ENCODE peak calls at places on chromosomes 7 and 10, in four cellular contexts. One of them, this sample, is unnamed.

GRCh38 chr7:17552952-17553351 is 254.5 kb downstream of the AHR start:
- DNase-seq in heart left ventricle: no peak
- DNase-seq in naive thymus-derived CD4-positive, alpha-beta T cell: no peak
- DNase-seq in aorta: no peak
- DNase-seq in this sample: no peak

GRCh38 chr7:130334274-130334673 is 10.3 kb upstream of the CPA5 start:
- DNase-seq in heart left ventricle: no peak
- DNase-seq in naive thymus-derived CD4-positive, alpha-beta T cell: no peak
- DNase-seq in aorta: no peak
- DNase-seq in this sample: no peak

GRCh38 chr10:66180651-66181318 is 745.1 kb upstream of the LRRTM3 start:
- DNase-seq in heart left ventricle: no peak
- DNase-seq in naive thymus-derived CD4-positive, alpha-beta T cell: peak; percentile 34
- DNase-seq in aorta: no peak
- DNase-seq in this sample: no peak

GRCh38 chr10:14822879-14823755 is 14.7 kb downstream of the CDNF start:
- DNase-seq in heart left ventricle: no peak
- DNase-seq in naive thymus-derived CD4-positive, alpha-beta T cell: peak; percentile 37
- DNase-seq in aorta: no peak
- DNase-seq in this sample: no peak

GRCh38 chr7:7970113-7970619 is 1.6 kb downstream of the GLCCI1 start:
- DNase-seq in heart left ventricle: no peak
- DNase-seq in naive thymus-derived CD4-positive, alpha-beta T cell: no peak
- DNase-seq in aorta: no peak
- DNase-seq in this sample: no peak

GRCh38 chr7:114310344-114311118 is 104.1 kb upstream of the FOXP2 start:
- DNase-seq in heart left ventricle: no peak
- DNase-seq in naive thymus-derived CD4-positive, alpha-beta T cell: no peak
- DNase-seq in aorta: peak; percentile 42
- DNase-seq in this sample: no peak

GRCh38 chr7:134820295-134820694 is 40.9 kb downstream of the CALD1 start:
- DNase-seq in heart left ventricle: no peak
- DNase-seq in naive thymus-derived CD4-positive, alpha-beta T cell: no peak
- DNase-seq in aorta: no peak
- DNase-seq in this sample: no peak

GRCh38 chr10:60576130-60577069 is 186.7 kb upstream of the ANK3 start:
- DNase-seq in heart left ventricle: no peak
- DNase-seq in naive thymus-derived CD4-positive, alpha-beta T cell: no peak
- DNase-seq in aorta: no peak
- DNase-seq in this sample: no peak

GRCh38 chr10:98425511-98426352 is 10.8 kb upstream of the PYROXD2 start:
- DNase-seq in heart left ventricle: no peak
- DNase-seq in naive thymus-derived CD4-positive, alpha-beta T cell: peak; percentile 28
- DNase-seq in aorta: no peak
- DNase-seq in this sample: no peak

GRCh38 chr7:33698006-33698405 is 207.3 kb upstream of the BMPER start:
- DNase-seq in heart left ventricle: no peak
- DNase-seq in naive thymus-derived CD4-positive, alpha-beta T cell: no peak
- DNase-seq in aorta: no peak
- DNase-seq in this sample: no peak

GRCh38 chr7:150420987-150421674 is 29.3 kb upstream of the GIMAP8 start:
- DNase-seq in heart left ventricle: peak; percentile 87
- DNase-seq in naive thymus-derived CD4-positive, alpha-beta T cell: peak; percentile 87
- DNase-seq in aorta: peak; percentile 93
- DNase-seq in this sample: peak; percentile 79

GRCh38 chr10:49165940-49166803 is 22.0 kb downstream of the TMEM273 start:
- DNase-seq in heart left ventricle: no peak
- DNase-seq in naive thymus-derived CD4-positive, alpha-beta T cell: no peak
- DNase-seq in aorta: no peak
- DNase-seq in this sample: no peak

GRCh38 chr7:16398211-16399017 is 22.9 kb downstream of the CRPPA start:
- DNase-seq in heart left ventricle: no peak
- DNase-seq in naive thymus-derived CD4-positive, alpha-beta T cell: no peak
- DNase-seq in aorta: no peak
- DNase-seq in this sample: no peak

GRCh38 chr7:44094796-44095592 is 9.2 kb upstream of the AEBP1 start:
- DNase-seq in heart left ventricle: peak; percentile 21
- DNase-seq in naive thymus-derived CD4-positive, alpha-beta T cell: no peak
- DNase-seq in aorta: no peak
- DNase-seq in this sample: no peak

GRCh38 chr10:18476283-18476682 is 175.1 kb downstream of the NSUN6 start:
- DNase-seq in heart left ventricle: no peak
- DNase-seq in naive thymus-derived CD4-positive, alpha-beta T cell: no peak
- DNase-seq in aorta: no peak
- DNase-seq in this sample: no peak

GRCh38 chr10:103040424-103040823 is 122.3 kb downstream of the CNNM2 start:
- DNase-seq in heart left ventricle: no peak
- DNase-seq in naive thymus-derived CD4-positive, alpha-beta T cell: no peak
- DNase-seq in aorta: no peak
- DNase-seq in this sample: no peak

GRCh38 chr10:62352356-62352963 is 21.7 kb upstream of the ZNF365 start:
- DNase-seq in heart left ventricle: no peak
- DNase-seq in naive thymus-derived CD4-positive, alpha-beta T cell: no peak
- DNase-seq in aorta: no peak
- DNase-seq in this sample: no peak

GRCh38 chr10:95610727-95611126 is 45.8 kb downstream of the ALDH18A1 start:
- DNase-seq in heart left ventricle: no peak
- DNase-seq in naive thymus-derived CD4-positive, alpha-beta T cell: no peak
- DNase-seq in aorta: no peak
- DNase-seq in this sample: no peak

GRCh38 chr7:2542011-2542923 is 13.1 kb downstream of the BRAT1 start:
- DNase-seq in heart left ventricle: peak; percentile 37
- DNase-seq in naive thymus-derived CD4-positive, alpha-beta T cell: no peak
- DNase-seq in aorta: no peak
- DNase-seq in this sample: no peak

GRCh38 chr7:129468547-129468946 is 33.8 kb upstream of the SMKR1 start:
- DNase-seq in heart left ventricle: no peak
- DNase-seq in naive thymus-derived CD4-positive, alpha-beta T cell: no peak
- DNase-seq in aorta: no peak
- DNase-seq in this sample: no peak

GRCh38 chr10:84537447-84537931 is 209.1 kb downstream of the CCSER2 start:
- DNase-seq in heart left ventricle: no peak
- DNase-seq in naive thymus-derived CD4-positive, alpha-beta T cell: peak; percentile 62
- DNase-seq in aorta: peak; percentile 82
- DNase-seq in this sample: peak; percentile 45

GRCh38 chr10:63125459-63125858 is 7.7 kb upstream of the NRBF2 start:
- DNase-seq in heart left ventricle: no peak
- DNase-seq in naive thymus-derived CD4-positive, alpha-beta T cell: no peak
- DNase-seq in aorta: no peak
- DNase-seq in this sample: no peak

GRCh38 chr10:119498889-119499864 is 43.3 kb downstream of the RGS10 start:
- DNase-seq in heart left ventricle: no peak
- DNase-seq in naive thymus-derived CD4-positive, alpha-beta T cell: no peak
- DNase-seq in aorta: no peak
- DNase-seq in this sample: no peak

GRCh38 chr7:36563706-36564325 is 160.5 kb downstream of the AOAH start:
- DNase-seq in heart left ventricle: no peak
- DNase-seq in naive thymus-derived CD4-positive, alpha-beta T cell: no peak
- DNase-seq in aorta: no peak
- DNase-seq in this sample: no peak

GRCh38 chr10:118054383-118054782 is 7.6 kb upstream of the RAB11FIP2 start:
- DNase-seq in heart left ventricle: no peak
- DNase-seq in naive thymus-derived CD4-positive, alpha-beta T cell: no peak
- DNase-seq in aorta: no peak
- DNase-seq in this sample: no peak

GRCh38 chr7:149713061-149713730 is 60.2 kb downstream of the ZNF467 start:
- DNase-seq in heart left ventricle: no peak
- DNase-seq in naive thymus-derived CD4-positive, alpha-beta T cell: no peak
- DNase-seq in aorta: no peak
- DNase-seq in this sample: no peak

GRCh38 chr10:24513155-24513554 is 210.5 kb downstream of the ARHGAP21 start:
- DNase-seq in heart left ventricle: no peak
- DNase-seq in naive thymus-derived CD4-positive, alpha-beta T cell: no peak
- DNase-seq in aorta: no peak
- DNase-seq in this sample: no peak

GRCh38 chr10:88389456-88389855 is 193.7 kb downstream of the RNLS start:
- DNase-seq in heart left ventricle: no peak
- DNase-seq in naive thymus-derived CD4-positive, alpha-beta T cell: peak; percentile 51
- DNase-seq in aorta: no peak
- DNase-seq in this sample: no peak

GRCh38 chr10:91194497-91195179 is 25.8 kb upstream of the PCGF5 start:
- DNase-seq in heart left ventricle: no peak
- DNase-seq in naive thymus-derived CD4-positive, alpha-beta T cell: no peak
- DNase-seq in aorta: no peak
- DNase-seq in this sample: no peak

GRCh38 chr7:70695804-70696104 is 436.2 kb upstream of the GALNT17 start:
- DNase-seq in heart left ventricle: no peak
- DNase-seq in naive thymus-derived CD4-positive, alpha-beta T cell: no peak
- DNase-seq in aorta: no peak
- DNase-seq in this sample: no peak

GRCh38 chr10:46292573-46293023 is 5.8 kb downstream of the ANTXRL start:
- DNase-seq in heart left ventricle: no peak
- DNase-seq in naive thymus-derived CD4-positive, alpha-beta T cell: no peak
- DNase-seq in aorta: no peak
- DNase-seq in this sample: peak; percentile 11

GRCh38 chr7:2431260-2431867 is 28.0 kb downstream of the CHST12 start:
- DNase-seq in heart left ventricle: no peak
- DNase-seq in naive thymus-derived CD4-positive, alpha-beta T cell: peak; percentile 24
- DNase-seq in aorta: no peak
- DNase-seq in this sample: no peak

GRCh38 chr7:24751484-24751883 is 5.8 kb downstream of the GSDME start:
- DNase-seq in heart left ventricle: no peak
- DNase-seq in naive thymus-derived CD4-positive, alpha-beta T cell: no peak
- DNase-seq in aorta: no peak
- DNase-seq in this sample: no peak

GRCh38 chr10:91313761-91314520 is 93.5 kb downstream of the PCGF5 start:
- DNase-seq in heart left ventricle: no peak
- DNase-seq in naive thymus-derived CD4-positive, alpha-beta T cell: no peak
- DNase-seq in aorta: no peak
- DNase-seq in this sample: no peak

GRCh38 chr10:24957624-24958435 is 5.4 kb upstream of the PRTFDC1 start:
- DNase-seq in heart left ventricle: no peak
- DNase-seq in naive thymus-derived CD4-positive, alpha-beta T cell: no peak
- DNase-seq in aorta: no peak
- DNase-seq in this sample: no peak

GRCh38 chr7:38630720-38631673 is at the start of gene AMPH:
- DNase-seq in heart left ventricle: peak; percentile 87
- DNase-seq in naive thymus-derived CD4-positive, alpha-beta T cell: peak; percentile 2
- DNase-seq in aorta: peak; percentile 90
- DNase-seq in this sample: peak; percentile 84

GRCh38 chr10:4250497-4250887 is 465.5 kb upstream of the KLF6 start:
- DNase-seq in heart left ventricle: no peak
- DNase-seq in naive thymus-derived CD4-positive, alpha-beta T cell: no peak
- DNase-seq in aorta: no peak
- DNase-seq in this sample: no peak

GRCh38 chr7:23228412-23228811 is 18.2 kb upstream of the GPNMB start:
- DNase-seq in heart left ventricle: no peak
- DNase-seq in naive thymus-derived CD4-positive, alpha-beta T cell: no peak
- DNase-seq in aorta: no peak
- DNase-seq in this sample: no peak

GRCh38 chr10:111207525-111207924 is 130.7 kb downstream of the ADRA2A start:
- DNase-seq in heart left ventricle: no peak
- DNase-seq in naive thymus-derived CD4-positive, alpha-beta T cell: peak; percentile 12
- DNase-seq in aorta: no peak
- DNase-seq in this sample: no peak

GRCh38 chr7:27107391-27107900 is 5.0 kb upstream of the HOXA2 start:
- DNase-seq in heart left ventricle: no peak
- DNase-seq in naive thymus-derived CD4-positive, alpha-beta T cell: no peak
- DNase-seq in aorta: no peak
- DNase-seq in this sample: no peak

GRCh38 chr7:27106906-27107250 is 4.4 kb upstream of the HOXA2 start:
- DNase-seq in heart left ventricle: no peak
- DNase-seq in naive thymus-derived CD4-positive, alpha-beta T cell: no peak
- DNase-seq in aorta: no peak
- DNase-seq in this sample: no peak

GRCh38 chr7:27107901-27108381 is 5.5 kb upstream of the HOXA2 start:
- DNase-seq in heart left ventricle: no peak
- DNase-seq in naive thymus-derived CD4-positive, alpha-beta T cell: no peak
- DNase-seq in aorta: no peak
- DNase-seq in this sample: no peak

GRCh38 chr7:27109533-27110162 is 7.2 kb upstream of the HOXA2 start:
- DNase-seq in heart left ventricle: no peak
- DNase-seq in naive thymus-derived CD4-positive, alpha-beta T cell: no peak
- DNase-seq in aorta: no peak
- DNase-seq in this sample: no peak

GRCh38 chr7:27108390-27109127 is 6.1 kb upstream of the HOXA2 start:
- DNase-seq in heart left ventricle: peak; percentile 72
- DNase-seq in naive thymus-derived CD4-positive, alpha-beta T cell: no peak
- DNase-seq in aorta: peak; percentile 85
- DNase-seq in this sample: no peak
- H3K27me3 ChIP-seq in heart left ventricle: peaks cover 83% of the 10 kb centered on the region
- H3K27me3 ChIP-seq in naive thymus-derived CD4-positive, alpha-beta T cell: no peaks in the 10 kb centered on the region
- H3K27me3 ChIP-seq in aorta: no peaks in the 10 kb centered on the region
- H3K27me3 ChIP-seq in this sample: peaks cover 100% of the 10 kb centered on the region

GRCh38 chr7:92295391-92295790 is 49.6 kb downstream of the ANKIB1 start:
- DNase-seq in heart left ventricle: no peak
- DNase-seq in naive thymus-derived CD4-positive, alpha-beta T cell: no peak
- DNase-seq in aorta: no peak
- DNase-seq in this sample: no peak
- H3K27me3 ChIP-seq in heart left ventricle: no peaks in the 10 kb centered on the region
- H3K27me3 ChIP-seq in naive thymus-derived CD4-positive, alpha-beta T cell: no peaks in the 10 kb centered on the region
- H3K27me3 ChIP-seq in aorta: no peaks in the 10 kb centered on the region
- H3K27me3 ChIP-seq in this sample: no peaks in the 10 kb centered on the region

GRCh38 chr7:101564778-101565211 is 64.3 kb downstream of the MYL10 start:
- DNase-seq in heart left ventricle: peak; percentile 20
- DNase-seq in naive thymus-derived CD4-positive, alpha-beta T cell: no peak
- DNase-seq in aorta: no peak
- DNase-seq in this sample: no peak
- H3K27me3 ChIP-seq in heart left ventricle: peaks cover 11% of the 10 kb centered on the region
- H3K27me3 ChIP-seq in naive thymus-derived CD4-positive, alpha-beta T cell: no peaks in the 10 kb centered on the region
- H3K27me3 ChIP-seq in aorta: peaks cover 2% of the 10 kb centered on the region
- H3K27me3 ChIP-seq in this sample: no peaks in the 10 kb centered on the region

GRCh38 chr7:1210321-1210978 is 22.2 kb upstream of the UNCX start:
- DNase-seq in heart left ventricle: no peak
- DNase-seq in naive thymus-derived CD4-positive, alpha-beta T cell: no peak
- DNase-seq in aorta: no peak
- DNase-seq in this sample: no peak
- H3K27me3 ChIP-seq in heart left ventricle: peaks cover 33% of the 10 kb centered on the region
- H3K27me3 ChIP-seq in naive thymus-derived CD4-positive, alpha-beta T cell: no peaks in the 10 kb centered on the region
- H3K27me3 ChIP-seq in aorta: no peaks in the 10 kb centered on the region
- H3K27me3 ChIP-seq in this sample: peaks cover 26% of the 10 kb centered on the region

DNA sequence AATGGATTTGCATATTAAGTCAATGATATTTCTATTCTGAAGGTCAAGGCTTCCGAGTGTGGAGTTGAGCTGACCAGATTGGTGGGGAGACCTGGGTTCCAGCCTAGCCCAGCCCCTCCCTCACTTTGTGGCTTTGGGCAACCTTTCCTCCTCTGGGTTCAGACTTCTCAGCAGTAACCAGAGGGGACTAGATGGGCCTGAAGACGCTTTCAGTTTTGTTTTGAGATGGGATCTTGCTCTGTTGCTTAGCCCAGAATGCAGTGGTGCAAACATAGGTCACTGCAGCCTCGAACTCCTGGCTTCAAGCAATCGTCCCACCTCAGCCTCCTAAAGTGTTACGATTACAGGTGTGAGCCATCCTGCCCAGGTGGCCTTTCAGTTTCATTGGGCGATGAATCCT is 68.1 kb upstream of the LEP start:
- DNase-seq in heart left ventricle: no peak
- DNase-seq in naive thymus-derived CD4-positive, alpha-beta T cell: no peak
- DNase-seq in aorta: no peak
- DNase-seq in this sample: no peak
- H3K27me3 ChIP-seq in heart left ventricle: peaks cover 26% of the 10 kb centered on the region
- H3K27me3 ChIP-seq in naive thymus-derived CD4-positive, alpha-beta T cell: no peaks in the 10 kb centered on the region
- H3K27me3 ChIP-seq in aorta: peaks cover 4% of the 10 kb centered on the region
- H3K27me3 ChIP-seq in this sample: no peaks in the 10 kb centered on the region